ENCODE peak calls at places on chromosomes 5 and 9, in four cellular contexts. One of them, this sample, is unnamed.

GRCh38 chr5:159581502-159582249 is 251.4 kb upstream of the IL12B start:
- DNase-seq in OCI-LY7: no peak
- DNase-seq in pancreas: peak; percentile 28
- DNase-seq in neural progenitor cell: no peak
- DNase-seq in this sample: no peak

GRCh38 chr5:101678494-101679193 is 617.4 kb downstream of the SLCO4C1 start:
- DNase-seq in OCI-LY7: peak; percentile 46
- DNase-seq in pancreas: peak; percentile 26
- DNase-seq in neural progenitor cell: peak; percentile 81
- DNase-seq in this sample: peak; percentile 26

GRCh38 chr9:127449332-127449966 is 1.8 kb downstream of the RPL12 start:
- DNase-seq in OCI-LY7: peak; percentile 30
- DNase-seq in pancreas: no peak
- DNase-seq in neural progenitor cell: no peak
- DNase-seq in this sample: no peak

GRCh38 chr5:123285122-123286011 is 137.8 kb downstream of the CEP120 start:
- DNase-seq in OCI-LY7: no peak
- DNase-seq in pancreas: no peak
- DNase-seq in neural progenitor cell: peak; percentile 59
- DNase-seq in this sample: no peak

GRCh38 chr5:173903396-173904140 is 15.4 kb downstream of the CPEB4 start:
- DNase-seq in OCI-LY7: no peak
- DNase-seq in pancreas: no peak
- DNase-seq in neural progenitor cell: no peak
- DNase-seq in this sample: no peak

GRCh38 chr5:21680196-21680595 is 1172.9 kb downstream of the CDH12 start:
- DNase-seq in OCI-LY7: no peak
- DNase-seq in pancreas: no peak
- DNase-seq in neural progenitor cell: peak; percentile 18
- DNase-seq in this sample: no peak

GRCh38 chr5:121088341-121088740 is 624.2 kb downstream of the PRR16 start:
- DNase-seq in OCI-LY7: no peak
- DNase-seq in pancreas: no peak
- DNase-seq in neural progenitor cell: no peak
- DNase-seq in this sample: no peak

GRCh38 chr5:526456-527088 is 2.3 kb upstream of the SLC9A3 start:
- DNase-seq in OCI-LY7: no peak
- DNase-seq in pancreas: no peak
- DNase-seq in neural progenitor cell: no peak
- DNase-seq in this sample: no peak

GRCh38 chr5:113219695-113220094 is 215.1 kb downstream of the TSSK1B start:
- DNase-seq in OCI-LY7: no peak
- DNase-seq in pancreas: no peak
- DNase-seq in neural progenitor cell: no peak
- DNase-seq in this sample: no peak

GRCh38 chr5:43105369-43106289 is 15.1 kb upstream of the ZNF131 start:
- DNase-seq in OCI-LY7: peak; percentile 93
- DNase-seq in pancreas: peak; percentile 86
- DNase-seq in neural progenitor cell: peak; percentile 93
- DNase-seq in this sample: peak; percentile 93

DNA sequence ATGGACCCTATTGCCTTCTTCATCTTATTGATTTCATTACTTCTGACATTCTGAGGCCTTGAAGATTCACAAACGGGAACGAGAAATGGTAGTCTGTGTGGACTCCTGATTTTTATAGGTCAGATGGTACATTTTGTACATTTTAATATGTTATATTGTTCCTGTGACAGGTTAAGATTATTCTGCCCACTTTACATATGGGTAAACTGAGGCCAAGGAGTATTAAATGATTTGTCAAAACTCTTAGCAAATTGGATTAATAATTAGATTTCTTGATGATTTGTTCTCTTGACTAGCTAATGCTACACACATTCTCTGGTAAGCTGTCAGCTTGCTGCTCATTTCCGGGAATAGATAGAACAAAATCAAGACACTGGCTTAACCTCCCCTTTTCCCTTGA is 1.9 kb downstream of the FAM53C start:
- DNase-seq in OCI-LY7: no peak
- DNase-seq in pancreas: no peak
- DNase-seq in neural progenitor cell: no peak
- DNase-seq in this sample: no peak
- H3K4me3 ChIP-seq in OCI-LY7: peak overlapping the region; percentile 89
- H3K4me3 ChIP-seq in pancreas: no peak overlapping the region
- H3K4me3 ChIP-seq in neural progenitor cell: peak overlapping the region; percentile 84
- H3K4me3 ChIP-seq in this sample: no peak overlapping the region

GRCh38 chr9:38066167-38066906 is 2.7 kb downstream of the SHB start:
- DNase-seq in OCI-LY7: no peak
- DNase-seq in pancreas: no peak
- DNase-seq in neural progenitor cell: peak; percentile 48
- DNase-seq in this sample: no peak
- H3K4me3 ChIP-seq in OCI-LY7: no peak overlapping the region
- H3K4me3 ChIP-seq in pancreas: peak overlapping the region; percentile 42
- H3K4me3 ChIP-seq in neural progenitor cell: peak overlapping the region; percentile 79
- H3K4me3 ChIP-seq in this sample: no peak overlapping the region

GRCh38 chr5:33829430-33829829 is 62.4 kb downstream of the ADAMTS12 start:
- DNase-seq in OCI-LY7: no peak
- DNase-seq in pancreas: no peak
- DNase-seq in neural progenitor cell: no peak
- DNase-seq in this sample: no peak

GRCh38 chr5:33827885-33828284 is 63.9 kb downstream of the ADAMTS12 start:
- DNase-seq in OCI-LY7: no peak
- DNase-seq in pancreas: no peak
- DNase-seq in neural progenitor cell: no peak
- DNase-seq in this sample: no peak

GRCh38 chr5:33828611-33829286 is 63.0 kb downstream of the ADAMTS12 start:
- DNase-seq in OCI-LY7: no peak
- DNase-seq in pancreas: no peak
- DNase-seq in neural progenitor cell: no peak
- DNase-seq in this sample: no peak

GRCh38 chr5:33827335-33827734 is 64.5 kb downstream of the ADAMTS12 start:
- DNase-seq in OCI-LY7: no peak
- DNase-seq in pancreas: no peak
- DNase-seq in neural progenitor cell: no peak
- DNase-seq in this sample: no peak

DNA sequence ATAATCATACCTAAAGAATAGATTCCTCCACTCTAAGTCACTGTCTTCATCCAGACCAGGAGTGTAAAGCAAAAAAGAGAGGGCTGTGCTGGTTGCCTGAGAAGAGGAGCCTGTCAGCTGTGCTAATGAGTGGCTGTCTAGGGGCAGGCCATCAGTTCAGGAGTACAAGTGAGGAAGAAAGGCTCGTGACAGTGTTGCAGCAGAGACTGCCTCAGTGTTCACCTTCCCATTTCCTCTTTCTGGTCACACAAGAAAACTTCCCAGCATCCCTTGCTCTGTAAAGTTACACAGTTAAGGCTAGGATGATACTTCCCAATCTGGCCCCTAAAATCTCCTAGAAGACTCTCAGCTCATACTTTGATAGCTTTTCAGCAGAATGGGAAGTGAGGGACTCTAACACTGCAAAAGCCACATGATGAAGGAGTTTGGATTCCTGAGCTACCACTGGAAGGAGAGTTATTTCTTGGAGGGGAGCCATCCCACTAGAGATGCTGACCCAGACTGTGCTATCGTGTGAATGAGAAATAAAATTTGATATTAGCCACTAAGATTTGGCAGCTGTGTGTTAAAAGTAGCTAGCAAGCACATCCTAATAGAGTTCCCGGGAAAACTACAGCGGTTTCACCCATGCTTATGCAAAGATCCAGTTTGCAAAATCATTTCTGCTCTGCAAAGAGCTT is 67.1 kb downstream of the ADAMTS12 start:
- DNase-seq in OCI-LY7: no peak
- DNase-seq in pancreas: no peak
- DNase-seq in neural progenitor cell: no peak
- DNase-seq in this sample: no peak
- H3K4me3 ChIP-seq in OCI-LY7: no peak overlapping the region
- H3K4me3 ChIP-seq in pancreas: no peak overlapping the region
- H3K4me3 ChIP-seq in neural progenitor cell: no peak overlapping the region
- H3K4me3 ChIP-seq in this sample: no peak overlapping the region

GRCh38 chr5:84683594-84683993 is 298.9 kb upstream of the EDIL3 start:
- DNase-seq in OCI-LY7: no peak
- DNase-seq in pancreas: no peak
- DNase-seq in neural progenitor cell: peak; percentile 9
- DNase-seq in this sample: no peak

GRCh38 chr5:84680908-84681307 is 296.2 kb upstream of the EDIL3 start:
- DNase-seq in OCI-LY7: no peak
- DNase-seq in pancreas: no peak
- DNase-seq in neural progenitor cell: no peak
- DNase-seq in this sample: no peak

GRCh38 chr5:84685121-84685520 is 300.4 kb upstream of the EDIL3 start:
- DNase-seq in OCI-LY7: no peak
- DNase-seq in pancreas: no peak
- DNase-seq in neural progenitor cell: no peak
- DNase-seq in this sample: no peak

DNA sequence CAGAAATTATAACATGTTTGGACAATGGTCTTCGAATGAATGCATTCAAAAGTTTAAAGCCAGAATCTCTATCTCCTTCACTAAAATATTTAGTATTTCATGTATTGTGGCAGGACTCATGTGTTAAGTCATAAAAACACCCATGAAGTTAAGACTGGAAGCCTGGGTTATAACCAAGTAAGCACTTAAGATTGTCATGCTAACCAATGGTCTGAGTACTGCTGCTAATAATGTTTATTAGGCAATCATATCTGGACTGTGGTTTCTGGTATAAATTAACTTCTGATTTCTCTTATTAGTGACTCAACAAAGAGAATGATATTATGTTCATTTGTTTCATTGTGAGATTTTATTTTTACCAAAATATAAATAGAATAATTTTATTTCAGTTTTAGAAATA is 297.9 kb upstream of the EDIL3 start:
- DNase-seq in OCI-LY7: no peak
- DNase-seq in pancreas: no peak
- DNase-seq in neural progenitor cell: no peak
- DNase-seq in this sample: no peak
- H3K4me3 ChIP-seq in OCI-LY7: no peak overlapping the region
- H3K4me3 ChIP-seq in pancreas: no peak overlapping the region
- H3K4me3 ChIP-seq in neural progenitor cell: no peak overlapping the region
- H3K4me3 ChIP-seq in this sample: no peak overlapping the region

GRCh38 chr5:5055708-5056107 is 84.4 kb upstream of the ADAMTS16 start:
- DNase-seq in OCI-LY7: no peak
- DNase-seq in pancreas: no peak
- DNase-seq in neural progenitor cell: no peak
- DNase-seq in this sample: no peak
- H3K4me3 ChIP-seq in OCI-LY7: no peak overlapping the region
- H3K4me3 ChIP-seq in pancreas: no peak overlapping the region
- H3K4me3 ChIP-seq in neural progenitor cell: no peak overlapping the region
- H3K4me3 ChIP-seq in this sample: no peak overlapping the region

GRCh38 chr5:97142521-97143254 is at the start of gene LIX1:
- DNase-seq in OCI-LY7: peak; percentile 75
- DNase-seq in pancreas: no peak
- DNase-seq in neural progenitor cell: peak; percentile 97
- DNase-seq in this sample: peak; percentile 46
- H3K4me3 ChIP-seq in OCI-LY7: no peak within 1 kb of the TSS
- H3K4me3 ChIP-seq in pancreas: no peak within 1 kb of the TSS
- H3K4me3 ChIP-seq in neural progenitor cell: peak within 1 kb of the TSS; percentile 82
- H3K4me3 ChIP-seq in this sample: no peak within 1 kb of the TSS

GRCh38 chr9:124724415-124725067 is 46.6 kb downstream of the NR6A1 start:
- DNase-seq in OCI-LY7: no peak
- DNase-seq in pancreas: no peak
- DNase-seq in neural progenitor cell: no peak
- DNase-seq in this sample: no peak
- H3K4me3 ChIP-seq in OCI-LY7: no peak overlapping the region
- H3K4me3 ChIP-seq in pancreas: no peak overlapping the region
- H3K4me3 ChIP-seq in neural progenitor cell: no peak overlapping the region
- H3K4me3 ChIP-seq in this sample: no peak overlapping the region

GRCh38 chr9:97758334-97758916 is 61.3 kb upstream of the XPA start:
- DNase-seq in OCI-LY7: no peak
- DNase-seq in pancreas: no peak
- DNase-seq in neural progenitor cell: no peak
- DNase-seq in this sample: no peak

GRCh38 chr9:97753364-97753763 is 56.2 kb upstream of the XPA start:
- DNase-seq in OCI-LY7: no peak
- DNase-seq in pancreas: no peak
- DNase-seq in neural progenitor cell: no peak
- DNase-seq in this sample: no peak

GRCh38 chr9:97756991-97757390 is 59.9 kb upstream of the XPA start:
- DNase-seq in OCI-LY7: no peak
- DNase-seq in pancreas: no peak
- DNase-seq in neural progenitor cell: no peak
- DNase-seq in this sample: no peak

GRCh38 chr9:97753975-97754374 is 56.8 kb upstream of the XPA start:
- DNase-seq in OCI-LY7: no peak
- DNase-seq in pancreas: no peak
- DNase-seq in neural progenitor cell: no peak
- DNase-seq in this sample: no peak

DNA sequence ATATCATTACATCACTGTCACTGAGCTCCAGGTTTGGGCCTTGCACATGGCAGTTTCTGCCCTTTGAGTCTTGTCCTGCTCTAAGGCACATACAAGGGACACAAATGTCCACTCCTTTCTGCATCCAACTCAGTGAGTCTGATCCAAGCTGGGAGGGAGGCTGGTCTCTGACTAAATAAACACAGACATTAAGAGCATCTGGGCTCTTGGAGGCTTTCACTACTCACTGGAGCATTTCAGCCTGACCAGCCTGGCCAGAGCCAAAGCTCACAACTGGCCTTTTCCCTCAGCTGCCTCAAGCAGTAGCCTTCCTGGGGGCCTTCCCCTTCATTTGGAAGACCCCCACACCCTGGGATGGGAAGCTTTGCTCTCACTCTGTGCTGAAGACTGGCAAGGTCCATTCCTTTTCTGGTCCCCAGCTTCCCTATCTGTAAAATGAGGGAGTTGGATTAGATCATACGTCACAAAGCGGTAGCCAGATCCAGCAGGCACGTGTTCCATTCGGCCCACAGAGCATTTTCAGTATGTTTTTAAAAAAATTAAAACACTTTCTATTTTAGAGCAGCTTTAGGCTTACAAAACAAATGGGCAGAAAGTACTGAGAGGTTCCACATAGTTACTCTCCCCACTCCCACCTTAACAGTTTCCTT is 58.6 kb upstream of the XPA start:
- DNase-seq in OCI-LY7: no peak
- DNase-seq in pancreas: no peak
- DNase-seq in neural progenitor cell: no peak
- DNase-seq in this sample: no peak
- H3K4me3 ChIP-seq in OCI-LY7: no peak overlapping the region
- H3K4me3 ChIP-seq in pancreas: no peak overlapping the region
- H3K4me3 ChIP-seq in neural progenitor cell: no peak overlapping the region
- H3K4me3 ChIP-seq in this sample: no peak overlapping the region

GRCh38 chr9:19471737-19472648 is 63.2 kb downstream of the ACER2 start:
- DNase-seq in OCI-LY7: peak; percentile 40
- DNase-seq in pancreas: peak; percentile 38
- DNase-seq in neural progenitor cell: peak; percentile 78
- DNase-seq in this sample: peak; percentile 21
- H3K4me3 ChIP-seq in OCI-LY7: no peak overlapping the region
- H3K4me3 ChIP-seq in pancreas: no peak overlapping the region
- H3K4me3 ChIP-seq in neural progenitor cell: no peak overlapping the region
- H3K4me3 ChIP-seq in this sample: no peak overlapping the region

This sample was measured in Jurkat, Clone E6-1.